ENCODE peak calls at places on chromosome 7, in nine cellular contexts. E, B, C, F, R, H, Z, W and L are unnamed samples.

GRCh38 chr7:155610633-155611193 is 33.7 kb upstream of the RBM33 start:
- DNase-seq in E (no peak), B (no peak), C (no peak), F (no peak), R (no peak), H (no peak), Z (no peak), W (no peak), L (no peak)

GRCh38 chr7:28157311-28157710 is 23.3 kb downstream of the JAZF1 start:
- DNase-seq in E (no peak), B (no peak), C (no peak), F (no peak), R (no peak), H (no peak), Z (peak), W (no peak), L (no peak)

GRCh38 chr7:28054531-28055160 is 125.9 kb downstream of the JAZF1 start:
- DNase-seq in E (no peak), B (no peak), C (no peak), F (no peak), R (no peak), H (no peak), Z (no peak), W (no peak), L (no peak)

GRCh38 chr7:132145466-132145865 is 430.8 kb downstream of the PLXNA4 start:
- DNase-seq in E (no peak), B (peak), C (no peak), F (no peak), R (no peak), H (peak), Z (peak), W (no peak), L (peak)

GRCh38 chr7:47039089-47039648 is 542.7 kb downstream of the TNS3 start:
- DNase-seq in E (no peak), B (no peak), C (no peak), F (no peak), R (no peak), H (no peak), Z (no peak), W (no peak), L (no peak)

GRCh38 chr7:85424298-85424697 is 237.4 kb upstream of the SEMA3D start:
- DNase-seq in E (no peak), B (no peak), C (no peak), F (no peak), R (no peak), H (no peak), Z (no peak), W (no peak), L (no peak)

GRCh38 chr7:27225005-27225934 is 17.3 kb upstream of the EVX1 start:
- DNase-seq in E (no peak), B (no peak), C (no peak), F (no peak), R (no peak), H (no peak), Z (no peak), W (no peak), L (no peak)

GRCh38 chr7:40572810-40573470 is 438.1 kb downstream of the SUGCT start:
- DNase-seq in E (no peak), B (no peak), C (no peak), F (no peak), R (no peak), H (no peak), Z (peak), W (no peak), L (no peak)

GRCh38 chr7:108268200-108268820 is 138.1 kb upstream of the LAMB4 start:
- DNase-seq in E (no peak), B (no peak), C (no peak), F (no peak), R (no peak), H (no peak), Z (peak), W (no peak), L (peak)

GRCh38 chr7:21507627-21508343 is 35.1 kb upstream of the DNAH11 start:
- DNase-seq in E (peak), B (peak), C (no peak), F (no peak), R (no peak), H (peak), Z (peak), W (peak), L (peak)

GRCh38 chr7:31734456-31734855 is 47.4 kb downstream of the PPP1R17 start:
- DNase-seq in E (no peak), B (no peak), C (no peak), F (no peak), R (no peak), H (no peak), Z (peak), W (no peak), L (peak)

GRCh38 chr7:30717181-30717580 is 34.8 kb upstream of the INMT start:
- DNase-seq in E (no peak), B (no peak), C (no peak), F (no peak), R (no peak), H (no peak), Z (peak), W (no peak), L (peak)

GRCh38 chr7:30252885-30253795 is 31.3 kb upstream of the ZNRF2 start:
- DNase-seq in E (no peak), B (peak), C (no peak), F (no peak), R (no peak), H (peak), Z (peak), W (no peak), L (peak)

GRCh38 chr7:155343661-155344121 is 46.0 kb downstream of the INSIG1 start:
- DNase-seq in E (no peak), B (no peak), C (no peak), F (no peak), R (no peak), H (no peak), Z (no peak), W (no peak), L (no peak)

GRCh38 chr7:124570558-124570957 is 195.0 kb downstream of the GPR37 start:
- DNase-seq in E (no peak), B (no peak), C (no peak), F (no peak), R (no peak), H (no peak), Z (no peak), W (no peak), L (no peak)

GRCh38 chr7:155244675-155245074 is 53.0 kb upstream of the INSIG1 start:
- DNase-seq in E (no peak), B (no peak), C (no peak), F (no peak), R (no peak), H (no peak), Z (no peak), W (no peak), L (no peak)

GRCh38 chr7:40199076-40199802 is 64.4 kb downstream of the SUGCT start:
- DNase-seq in E (no peak), B (no peak), C (peak), F (no peak), R (no peak), H (no peak), Z (peak), W (peak), L (peak)

GRCh38 chr7:35374858-35375257 is 121.0 kb upstream of the TBX20 start:
- DNase-seq in E (no peak), B (no peak), C (no peak), F (no peak), R (no peak), H (no peak), Z (no peak), W (no peak), L (no peak)